ENCODE peak calls at places on chromosomes 2 and 18, in seven cellular contexts. One of them, this sample, is unnamed.

GRCh38 chr2:233428438-233428837 is 74.1 kb downstream of the DGKD start:
- DNase-seq in NB4: no peak
- DNase-seq in ovary: no peak
- DNase-seq in LNCaP clone FGC: no peak
- DNase-seq in AG04450: no peak
- DNase-seq in upper lobe of right lung: peak
- DNase-seq in psoas muscle: no peak
- DNase-seq in this sample: no peak

GRCh38 chr2:96542357-96542977 is 5.9 kb downstream of the ARID5A start:
- DNase-seq in psoas muscle: no peak
- DNase-seq in LNCaP clone FGC: no peak
- DNase-seq in upper lobe of right lung: peak
- DNase-seq in NB4: no peak
- DNase-seq in ovary: no peak
- DNase-seq in AG04450: no peak
- DNase-seq in this sample: no peak

GRCh38 chr2:2181505-2181904 is 149.6 kb downstream of the MYT1L start:
- DNase-seq in ovary: no peak
- DNase-seq in AG04450: no peak
- DNase-seq in NB4: no peak
- DNase-seq in psoas muscle: no peak
- DNase-seq in upper lobe of right lung: no peak
- DNase-seq in LNCaP clone FGC: no peak
- DNase-seq in this sample: no peak

GRCh38 chr18:67682516-67682915 is 166.0 kb upstream of the DSEL start:
- DNase-seq in NB4: no peak
- DNase-seq in ovary: no peak
- DNase-seq in psoas muscle: no peak
- DNase-seq in AG04450: no peak
- DNase-seq in LNCaP clone FGC: no peak
- DNase-seq in upper lobe of right lung: no peak
- DNase-seq in this sample: no peak

GRCh38 chr2:16031055-16031847 is 90.9 kb downstream of the MYCN start:
- DNase-seq in ovary: no peak
- DNase-seq in upper lobe of right lung: no peak
- DNase-seq in AG04450: no peak
- DNase-seq in LNCaP clone FGC: no peak
- DNase-seq in NB4: no peak
- DNase-seq in psoas muscle: no peak
- DNase-seq in this sample: no peak

GRCh38 chr2:83368916-83369315 is 1090.2 kb downstream of the SUCLG1 start:
- DNase-seq in LNCaP clone FGC: no peak
- DNase-seq in NB4: no peak
- DNase-seq in psoas muscle: no peak
- DNase-seq in upper lobe of right lung: no peak
- DNase-seq in ovary: no peak
- DNase-seq in AG04450: no peak
- DNase-seq in this sample: no peak

GRCh38 chr18:22170421-22171262 is 1.3 kb downstream of the GATA6 start:
- DNase-seq in AG04450: peak
- DNase-seq in LNCaP clone FGC: no peak
- DNase-seq in ovary: peak
- DNase-seq in NB4: peak
- DNase-seq in upper lobe of right lung: peak
- DNase-seq in psoas muscle: peak
- DNase-seq in this sample: no peak

GRCh38 chr18:5413447-5413846 is 117.9 kb upstream of the ZBTB14 start:
- DNase-seq in AG04450: no peak
- DNase-seq in NB4: no peak
- DNase-seq in upper lobe of right lung: no peak
- DNase-seq in LNCaP clone FGC: no peak
- DNase-seq in ovary: no peak
- DNase-seq in psoas muscle: no peak
- DNase-seq in this sample: no peak

GRCh38 chr2:238160206-238161129 is 1.7 kb downstream of the ERFE start:
- DNase-seq in LNCaP clone FGC: no peak
- DNase-seq in ovary: no peak
- DNase-seq in psoas muscle: peak
- DNase-seq in upper lobe of right lung: peak
- DNase-seq in AG04450: no peak
- DNase-seq in NB4: peak
- DNase-seq in this sample: no peak

GRCh38 chr2:112920923-112921532 is 10.1 kb downstream of the IL37 start:
- DNase-seq in AG04450: no peak
- DNase-seq in psoas muscle: no peak
- DNase-seq in NB4: no peak
- DNase-seq in LNCaP clone FGC: no peak
- DNase-seq in upper lobe of right lung: no peak
- DNase-seq in ovary: no peak
- DNase-seq in this sample: no peak

GRCh38 chr2:4763009-4763408 is 929.2 kb upstream of the SOX11 start:
- DNase-seq in upper lobe of right lung: no peak
- DNase-seq in ovary: no peak
- DNase-seq in AG04450: no peak
- DNase-seq in LNCaP clone FGC: no peak
- DNase-seq in psoas muscle: no peak
- DNase-seq in NB4: peak
- DNase-seq in this sample: no peak
- TF ChIP-seq CTCF in upper lobe of right lung: peak
- TF ChIP-seq CTCF in ovary: no peak
- TF ChIP-seq CTCF in AG04450: no peak
- TF ChIP-seq CTCF in LNCaP clone FGC: peak
- TF ChIP-seq CTCF in psoas muscle: no peak
- TF ChIP-seq CTCF in NB4: peak
- TF ChIP-seq CTCF in this sample: no peak

DNA sequence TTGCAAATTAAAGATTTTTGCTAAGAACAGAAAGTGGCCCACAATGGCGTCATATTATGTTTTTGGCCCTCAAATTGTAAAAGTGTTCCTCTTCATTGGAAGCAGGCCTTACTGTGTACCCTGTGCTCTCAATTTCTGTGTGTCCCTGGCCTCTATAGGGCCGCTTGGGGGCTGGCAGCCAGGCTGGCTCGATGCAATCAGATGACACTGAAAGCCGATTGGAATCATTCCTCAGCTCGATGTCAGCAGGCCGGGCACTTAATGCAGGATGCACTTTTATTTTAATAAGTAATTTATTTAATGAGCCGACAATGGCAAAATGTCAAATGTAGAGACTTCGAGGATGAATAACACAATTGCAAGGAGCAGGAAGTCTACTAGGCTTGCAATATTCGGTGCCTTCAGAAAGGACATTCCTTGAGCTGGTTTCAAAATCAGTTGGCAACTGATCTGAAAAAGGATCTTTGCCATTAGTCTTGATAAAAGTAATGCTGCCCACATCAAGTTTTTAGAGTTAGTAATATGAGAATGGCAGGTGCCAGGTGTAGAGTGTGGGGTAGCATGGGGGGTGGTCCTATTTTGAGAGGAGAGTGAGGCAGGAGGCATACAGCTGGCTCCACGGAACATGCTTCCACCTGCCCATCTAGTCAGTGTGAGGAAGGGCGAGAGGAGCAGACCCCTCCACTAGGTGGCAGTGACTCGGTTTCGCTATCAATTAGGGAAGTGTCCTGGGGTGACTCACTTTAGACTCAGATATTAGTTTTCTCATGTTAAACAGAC is 80.7 kb downstream of the NABP1 start:
- DNase-seq in NB4: peak
- DNase-seq in psoas muscle: peak
- DNase-seq in upper lobe of right lung: peak
- DNase-seq in ovary: no peak
- DNase-seq in LNCaP clone FGC: peak
- DNase-seq in AG04450: no peak
- DNase-seq in this sample: no peak
- TF ChIP-seq CTCF in NB4: peak
- TF ChIP-seq CTCF in psoas muscle: peak
- TF ChIP-seq CTCF in upper lobe of right lung: peak
- TF ChIP-seq CTCF in ovary: no peak
- TF ChIP-seq CTCF in LNCaP clone FGC: peak
- TF ChIP-seq CTCF in AG04450: peak
- TF ChIP-seq CTCF in this sample: no peak

GRCh38 chr2:172096661-172097547 is 5.8 kb downstream of the DLX2 start:
- DNase-seq in upper lobe of right lung: no peak
- DNase-seq in ovary: no peak
- DNase-seq in psoas muscle: no peak
- DNase-seq in AG04450: no peak
- DNase-seq in NB4: peak
- DNase-seq in LNCaP clone FGC: no peak
- DNase-seq in this sample: no peak

GRCh38 chr2:172094319-172095145 is 8.2 kb downstream of the DLX2 start:
- DNase-seq in upper lobe of right lung: no peak
- DNase-seq in psoas muscle: no peak
- DNase-seq in NB4: peak
- DNase-seq in LNCaP clone FGC: no peak
- DNase-seq in AG04450: no peak
- DNase-seq in ovary: no peak
- DNase-seq in this sample: no peak

GRCh38 chr2:172097557-172098131 is 5.1 kb downstream of the DLX2 start:
- DNase-seq in psoas muscle: no peak
- DNase-seq in NB4: no peak
- DNase-seq in AG04450: no peak
- DNase-seq in ovary: no peak
- DNase-seq in upper lobe of right lung: no peak
- DNase-seq in LNCaP clone FGC: no peak
- DNase-seq in this sample: no peak

GRCh38 chr2:172095146-172095904 is 7.4 kb downstream of the DLX2 start:
- DNase-seq in AG04450: peak
- DNase-seq in ovary: no peak
- DNase-seq in upper lobe of right lung: no peak
- DNase-seq in NB4: peak
- DNase-seq in psoas muscle: no peak
- DNase-seq in LNCaP clone FGC: no peak
- DNase-seq in this sample: no peak

DNA sequence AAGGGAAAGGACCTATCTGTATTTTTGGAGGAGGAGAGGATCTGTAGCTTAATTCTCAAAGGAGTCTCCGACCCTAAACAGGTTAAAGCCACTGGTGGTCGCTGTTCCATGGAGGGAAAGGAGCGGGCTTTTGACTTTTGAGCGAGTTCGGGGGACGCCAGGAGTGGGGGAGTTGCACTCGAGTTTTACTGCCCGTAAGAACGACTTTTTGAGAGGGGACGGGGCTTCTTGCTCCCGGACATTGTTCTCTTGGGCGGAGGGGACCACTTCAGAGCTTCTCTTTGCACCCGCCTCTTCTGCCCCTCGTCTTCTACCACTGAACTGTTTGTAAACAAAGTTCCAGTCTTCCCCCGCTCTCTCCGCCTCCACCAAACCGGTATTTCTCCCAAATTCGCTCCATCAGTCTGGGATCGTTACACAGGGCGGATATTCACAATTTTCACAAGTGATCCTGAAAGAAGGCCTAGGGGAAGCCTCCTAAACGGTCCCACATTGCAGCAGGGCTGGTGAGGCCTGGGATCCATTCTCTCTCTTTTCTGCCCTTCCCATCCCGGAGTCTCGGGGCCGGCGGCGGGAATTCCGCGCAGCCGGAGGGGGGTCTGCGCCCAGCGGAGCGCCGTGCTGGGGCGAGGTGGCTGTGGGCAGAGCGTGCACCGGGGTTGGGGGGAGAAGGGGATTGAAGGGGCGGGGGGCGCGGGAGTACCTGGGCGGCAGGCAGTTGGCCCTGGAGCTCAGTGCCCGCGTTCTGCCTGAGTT is 6.6 kb downstream of the DLX2 start:
- DNase-seq in psoas muscle: no peak
- DNase-seq in AG04450: no peak
- DNase-seq in NB4: no peak
- DNase-seq in ovary: no peak
- DNase-seq in LNCaP clone FGC: no peak
- DNase-seq in upper lobe of right lung: no peak
- DNase-seq in this sample: no peak
- TF ChIP-seq CTCF in psoas muscle: no peak
- TF ChIP-seq CTCF in AG04450: peak
- TF ChIP-seq CTCF in NB4: peak
- TF ChIP-seq CTCF in ovary: no peak
- TF ChIP-seq CTCF in LNCaP clone FGC: no peak
- TF ChIP-seq CTCF in upper lobe of right lung: no peak
- TF ChIP-seq CTCF in this sample: no peak

GRCh38 chr2:31386648-31387047 is 27.9 kb downstream of the XDH start:
- DNase-seq in AG04450: no peak
- DNase-seq in ovary: no peak
- DNase-seq in upper lobe of right lung: no peak
- DNase-seq in LNCaP clone FGC: no peak
- DNase-seq in NB4: no peak
- DNase-seq in psoas muscle: no peak
- DNase-seq in this sample: no peak
- TF ChIP-seq CTCF in AG04450: peak
- TF ChIP-seq CTCF in ovary: no peak
- TF ChIP-seq CTCF in upper lobe of right lung: no peak
- TF ChIP-seq CTCF in LNCaP clone FGC: peak
- TF ChIP-seq CTCF in NB4: no peak
- TF ChIP-seq CTCF in psoas muscle: no peak
- TF ChIP-seq CTCF in this sample: no peak

DNA sequence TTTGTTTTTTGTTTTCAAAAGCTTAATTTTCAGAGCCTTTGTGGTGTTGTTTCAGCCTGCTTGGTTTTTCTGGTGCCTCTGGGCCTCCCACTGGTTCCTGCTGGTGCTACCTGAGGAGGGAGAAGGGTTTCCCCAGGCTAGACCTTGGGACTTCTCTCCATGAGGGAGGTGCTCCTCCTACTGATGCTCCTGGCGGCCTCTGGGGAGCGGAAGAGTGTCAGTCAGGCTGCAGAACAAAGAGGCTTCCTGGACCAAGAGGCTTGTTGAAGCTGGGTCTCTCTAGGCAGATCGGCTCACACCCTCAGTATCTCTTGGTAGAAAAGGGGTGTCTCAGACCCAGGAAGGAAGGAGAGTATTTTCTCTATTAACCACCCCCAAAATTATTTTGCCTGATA is 32.2 kb downstream of the RFX8 start:
- DNase-seq in AG04450: no peak
- DNase-seq in ovary: no peak
- DNase-seq in upper lobe of right lung: no peak
- DNase-seq in psoas muscle: no peak
- DNase-seq in LNCaP clone FGC: no peak
- DNase-seq in NB4: no peak
- DNase-seq in this sample: no peak
- TF ChIP-seq CTCF in AG04450: peak
- TF ChIP-seq CTCF in ovary: no peak
- TF ChIP-seq CTCF in upper lobe of right lung: no peak
- TF ChIP-seq CTCF in psoas muscle: no peak
- TF ChIP-seq CTCF in LNCaP clone FGC: no peak
- TF ChIP-seq CTCF in NB4: no peak
- TF ChIP-seq CTCF in this sample: no peak

GRCh38 chr2:14944562-14945346 is 312.2 kb downstream of the LRATD1 start:
- DNase-seq in upper lobe of right lung: no peak
- DNase-seq in ovary: no peak
- DNase-seq in AG04450: peak
- DNase-seq in NB4: peak
- DNase-seq in psoas muscle: no peak
- DNase-seq in LNCaP clone FGC: peak
- DNase-seq in this sample: no peak
- TF ChIP-seq CTCF in upper lobe of right lung: no peak
- TF ChIP-seq CTCF in ovary: no peak
- TF ChIP-seq CTCF in AG04450: peak
- TF ChIP-seq CTCF in NB4: peak
- TF ChIP-seq CTCF in psoas muscle: no peak
- TF ChIP-seq CTCF in LNCaP clone FGC: peak
- TF ChIP-seq CTCF in this sample: no peak

GRCh38 chr2:119402106-119402505 is 29.5 kb upstream of the TMEM37 start:
- DNase-seq in ovary: no peak
- DNase-seq in upper lobe of right lung: no peak
- DNase-seq in LNCaP clone FGC: no peak
- DNase-seq in psoas muscle: no peak
- DNase-seq in NB4: no peak
- DNase-seq in AG04450: no peak
- DNase-seq in this sample: no peak
- TF ChIP-seq CTCF in ovary: no peak
- TF ChIP-seq CTCF in upper lobe of right lung: no peak
- TF ChIP-seq CTCF in LNCaP clone FGC: no peak
- TF ChIP-seq CTCF in psoas muscle: no peak
- TF ChIP-seq CTCF in NB4: no peak
- TF ChIP-seq CTCF in AG04450: no peak
- TF ChIP-seq CTCF in this sample: no peak

GRCh38 chr2:120419955-120420354 is 74.0 kb downstream of the INHBB start:
- DNase-seq in psoas muscle: no peak
- DNase-seq in LNCaP clone FGC: no peak
- DNase-seq in AG04450: no peak
- DNase-seq in ovary: no peak
- DNase-seq in upper lobe of right lung: no peak
- DNase-seq in NB4: no peak
- DNase-seq in this sample: no peak
- TF ChIP-seq CTCF in psoas muscle: no peak
- TF ChIP-seq CTCF in LNCaP clone FGC: no peak
- TF ChIP-seq CTCF in AG04450: no peak
- TF ChIP-seq CTCF in ovary: no peak
- TF ChIP-seq CTCF in upper lobe of right lung: no peak
- TF ChIP-seq CTCF in NB4: no peak
- TF ChIP-seq CTCF in this sample: no peak